ENCODE peak calls at places on chromosomes 7 and 10, in five cellular contexts. M, A, T, D and I are unnamed samples. For H3K4me1 and H3K9me3, the result is how much of the 10 kb centered on the place peaks cover.

GRCh38 chr10:46527241-46527811 is 29.1 kb downstream of the GPRIN2 start:
- DNase-seq in M (no peak), A (peak), T (peak), D (no peak), I (peak)

GRCh38 chr7:17986826-17987225 is 40.8 kb downstream of the PRPS1L1 start:
- DNase-seq in M (no peak), A (no peak), T (no peak), D (no peak), I (no peak)

GRCh38 chr10:66680886-66681285 is 244.9 kb upstream of the LRRTM3 start:
- DNase-seq in M (no peak), A (no peak), T (no peak), D (no peak), I (no peak)

GRCh38 chr7:131546583-131547111 is 9.8 kb downstream of the PODXL start:
- DNase-seq in M (peak), A (no peak), T (no peak), D (peak), I (peak)

GRCh38 chr10:52351911-52352310 is 37.8 kb downstream of the DKK1 start:
- DNase-seq in M (no peak), A (no peak), T (no peak), D (no peak), I (no peak)

GRCh38 chr10:29471483-29471859 is 163.3 kb downstream of the SVIL start:
- DNase-seq in M (no peak), A (no peak), T (no peak), D (no peak), I (no peak)

GRCh38 chr10:105986896-105987638 is 1177.4 kb downstream of the SORCS1 start:
- DNase-seq in M (no peak), A (no peak), T (no peak), D (no peak), I (no peak)

GRCh38 chr7:123460616-123461015 is 73.8 kb downstream of the IQUB start:
- DNase-seq in M (no peak), A (no peak), T (no peak), D (no peak), I (no peak)

GRCh38 chr10:48476279-48476982 is 128.4 kb downstream of the ARHGAP22 start:
- DNase-seq in M (no peak), A (no peak), T (peak), D (no peak), I (no peak)

GRCh38 chr7:42991024-42991423 is 58.8 kb downstream of the MRPL32 start:
- DNase-seq in M (no peak), A (no peak), T (no peak), D (no peak), I (no peak)

GRCh38 chr10:100009793-100010676 is at the start of gene DNMBP:
- DNase-seq in M (peak), A (peak), T (peak), D (peak), I (peak)

GRCh38 chr7:70419816-70420215 is 712.1 kb upstream of the GALNT17 start:
- DNase-seq in M (no peak), A (no peak), T (no peak), D (no peak), I (no peak)

GRCh38 chr7:6489612-6490011 is 41.9 kb upstream of the DAGLB start:
- DNase-seq in M (no peak), A (no peak), T (no peak), D (no peak), I (peak)

DNA sequence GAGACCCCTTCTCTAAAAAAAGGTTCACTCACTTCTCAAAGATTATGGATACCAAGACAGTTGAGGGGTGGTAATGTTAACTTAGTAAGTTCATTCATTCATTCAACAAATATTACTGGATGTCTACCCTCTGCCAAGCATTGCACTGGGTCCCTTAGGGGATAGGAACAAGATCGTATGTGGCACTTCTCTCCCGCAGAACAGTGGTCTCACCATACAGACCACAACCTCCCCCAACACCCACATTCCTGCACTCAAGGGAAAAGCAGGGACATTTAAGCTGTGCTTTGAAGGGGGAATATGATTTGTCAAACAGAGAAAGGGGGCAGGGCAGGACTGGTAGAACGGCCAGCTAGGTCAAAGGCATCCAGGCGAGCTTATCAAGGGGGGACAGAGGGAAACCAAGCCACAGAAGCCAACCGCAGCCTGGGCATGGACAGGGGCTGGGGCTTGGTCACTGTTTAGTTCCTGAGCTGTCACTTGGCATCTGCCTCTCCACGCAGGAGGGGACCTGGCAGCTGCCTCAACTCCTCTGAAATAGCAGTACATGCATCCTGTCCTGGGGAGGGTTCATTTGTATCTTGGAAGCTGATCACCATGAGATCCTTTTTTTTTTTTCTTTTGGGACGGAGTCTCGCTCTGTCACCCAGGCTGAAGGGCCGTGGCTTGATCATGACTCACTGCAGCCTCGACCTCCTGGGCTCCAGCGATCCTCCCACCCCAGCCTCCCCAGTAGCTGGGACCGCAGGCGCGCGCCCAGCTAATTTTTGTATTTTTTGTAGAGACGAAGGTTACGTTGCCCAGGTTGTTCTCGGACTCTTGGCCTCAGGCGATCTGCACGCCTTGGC is 949 bp upstream of the CLIP2 start:
- DNase-seq in M (no peak), A (no peak), T (no peak), D (no peak), I (no peak)
- H3K4me1 ChIP-seq in M (under half), A (under half), T (under half), D (under half), I (under half)

DNA sequence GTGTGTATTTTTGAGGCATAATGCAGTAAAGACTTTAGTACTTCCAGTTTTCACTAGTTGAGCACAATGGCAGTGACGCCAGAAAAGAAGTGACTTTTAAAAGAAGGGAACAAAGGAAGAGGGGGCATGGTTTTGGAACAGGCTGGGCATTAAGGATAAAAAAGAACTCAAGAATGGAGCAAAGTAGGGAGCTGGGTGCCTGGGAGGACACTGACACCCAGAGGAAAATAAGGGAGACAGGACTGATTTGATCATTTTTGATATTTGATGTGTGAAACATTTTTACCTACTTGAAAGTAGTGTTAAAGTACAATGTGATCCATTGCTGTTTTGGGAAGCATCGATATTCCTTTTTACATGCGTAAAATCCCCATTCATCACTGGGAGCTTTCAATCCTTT is 85.4 kb downstream of the ADAM12 start:
- DNase-seq in M (no peak), A (no peak), T (no peak), D (no peak), I (no peak)
- H3K27ac ChIP-seq in M (no peak), A (no peak), T (no peak), D (no peak), I (no peak)

DNA sequence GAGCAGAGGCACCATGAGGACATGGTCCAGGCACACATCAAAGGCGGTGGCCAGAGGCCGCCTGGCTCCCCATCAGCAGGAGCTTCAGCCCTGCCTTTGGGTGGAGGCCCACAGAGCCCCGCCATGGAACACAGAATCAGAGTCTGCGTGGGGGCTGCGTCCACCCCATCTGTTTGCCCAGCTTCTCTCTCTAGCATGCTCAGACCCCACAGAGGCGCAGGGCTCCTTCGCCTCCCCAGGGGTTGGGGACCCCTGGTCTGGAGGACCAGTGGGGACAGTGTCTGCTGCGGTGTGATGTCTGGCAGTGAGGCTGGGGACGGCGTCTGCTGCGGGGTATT is 321.9 kb downstream of the PTPRN2 start:
- DNase-seq in M (no peak), A (peak), T (peak), D (no peak), I (peak)
- H3K9me3 ChIP-seq in M (under half), A (under half), T (under half), D (under half), I (under half)

DNA sequence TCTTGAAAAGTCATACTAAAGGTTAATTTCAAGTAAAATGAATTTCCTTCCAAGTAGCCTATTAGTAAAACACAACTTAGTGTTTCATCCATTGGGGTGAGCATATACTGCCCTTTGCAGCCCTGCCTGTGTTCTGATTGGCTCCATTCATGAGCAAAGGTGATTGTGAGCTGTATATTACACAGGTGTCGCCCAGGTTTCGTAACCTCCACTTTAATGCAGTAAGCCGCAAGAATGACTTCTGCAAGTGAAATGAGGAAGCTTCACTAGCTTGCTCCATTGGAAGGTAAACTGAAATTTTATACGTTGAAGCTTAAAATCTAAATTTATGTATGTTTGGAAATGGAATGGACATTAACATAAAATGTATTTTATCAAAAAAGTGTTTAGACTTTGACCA is 24.4 kb downstream of the MTURN start:
- DNase-seq in M (no peak), A (no peak), T (no peak), D (no peak), I (no peak)
- H3K4me1 ChIP-seq in M (under half), A (half or more), T (under half), D (half or more), I (under half)